ENCODE peak calls at places on chromosomes 16 and 17, in four cellular contexts. E, G, W and J are unnamed samples.

GRCh38 chr17:9218911-9219310 is 197.6 kb downstream of the NTN1 start:
- DNase-seq in E (no peak), G (no peak), W (no peak), J (no peak)

GRCh38 chr16:3127745-3128144 is 7.1 kb upstream of the ZNF213 start:
- DNase-seq in E (no peak), G (no peak), W (no peak), J (no peak)

GRCh38 chr16:74480150-74481029 is 59.1 kb upstream of the CLEC18B start:
- DNase-seq in E (peak), G (peak), W (peak), J (peak)

GRCh38 chr16:4301968-4302367 is 13.9 kb upstream of the GLIS2 start:
- DNase-seq in E (no peak), G (no peak), W (no peak), J (no peak)

GRCh38 chr17:81429353-81429774 is 34.1 kb downstream of the BAHCC1 start:
- DNase-seq in E (no peak), G (peak), W (peak), J (peak)

GRCh38 chr16:16150117-16150877 is 73.0 kb downstream of the ABCC6 start:
- DNase-seq in E (peak), G (peak), W (peak), J (peak)

GRCh38 chr17:69860142-69860680 is 214.8 kb upstream of the KCNJ16 start:
- DNase-seq in E (no peak), G (no peak), W (no peak), J (no peak)

GRCh38 chr17:61127960-61128359 is 271.7 kb upstream of the TBX2 start:
- DNase-seq in E (no peak), G (no peak), W (no peak), J (no peak)

GRCh38 chr17:15896277-15896676 is 48.7 kb upstream of the ADORA2B start:
- DNase-seq in E (no peak), G (no peak), W (no peak), J (no peak)

GRCh38 chr17:77572065-77572601 is 386.4 kb upstream of the TNRC6C start:
- DNase-seq in E (no peak), G (no peak), W (no peak), J (no peak)

GRCh38 chr16:82507271-82507670 is 119.5 kb upstream of the CDH13 start:
- DNase-seq in E (no peak), G (no peak), W (no peak), J (no peak)

GRCh38 chr16:67406111-67406593 is 10.1 kb downstream of the ZDHHC1 start:
- DNase-seq in E (no peak), G (peak), W (no peak), J (no peak)

GRCh38 chr16:75108792-75109731 is 7.5 kb downstream of the LDHD start:
- DNase-seq in E (peak), G (peak), W (peak), J (peak)

GRCh38 chr17:78325076-78325712 is 34.7 kb downstream of the SOCS3 start:
- DNase-seq in E (peak), G (peak), W (peak), J (peak)

GRCh38 chr16:13307861-13308260 is 406.5 kb downstream of the SHISA9 start:
- DNase-seq in E (no peak), G (no peak), W (no peak), J (no peak)

GRCh38 chr17:47670064-47670463 is 20.3 kb downstream of the KPNB1 start:
- DNase-seq in E (no peak), G (no peak), W (no peak), J (no peak)

GRCh38 chr17:44909681-44910144 is 5.6 kb downstream of the GFAP start:
- DNase-seq in E (no peak), G (no peak), W (no peak), J (no peak)

GRCh38 chr16:86533076-86533475 is 22.0 kb downstream of the MTHFSD start:
- DNase-seq in E (no peak), G (no peak), W (no peak), J (no peak)

GRCh38 chr17:73690581-73691135 is 46.4 kb upstream of the SDK2 start:
- DNase-seq in E (no peak), G (no peak), W (no peak), J (no peak)

GRCh38 chr16:89190150-89190958 is 10.0 kb downstream of the SLC22A31 start:
- DNase-seq in E (no peak), G (no peak), W (no peak), J (peak)

GRCh38 chr16:49839462-49839825 is 16.5 kb downstream of the ZNF423 start:
- DNase-seq in E (no peak), G (no peak), W (no peak), J (no peak)

GRCh38 chr17:46056800-46057304 is 57.8 kb downstream of the STH start:
- DNase-seq in E (no peak), G (no peak), W (no peak), J (no peak)

GRCh38 chr17:57892146-57892819 is 42.4 kb upstream of the MRPS23 start:
- DNase-seq in E (peak), G (peak), W (peak), J (peak)

GRCh38 chr17:40287159-40287493 is 553 bp upstream of the CDC6 start:
- DNase-seq in E (no peak), G (no peak), W (no peak), J (no peak)
- H3K4me3 ChIP-seq in E (peak), G (peak), W (no peak), J (no peak)

DNA sequence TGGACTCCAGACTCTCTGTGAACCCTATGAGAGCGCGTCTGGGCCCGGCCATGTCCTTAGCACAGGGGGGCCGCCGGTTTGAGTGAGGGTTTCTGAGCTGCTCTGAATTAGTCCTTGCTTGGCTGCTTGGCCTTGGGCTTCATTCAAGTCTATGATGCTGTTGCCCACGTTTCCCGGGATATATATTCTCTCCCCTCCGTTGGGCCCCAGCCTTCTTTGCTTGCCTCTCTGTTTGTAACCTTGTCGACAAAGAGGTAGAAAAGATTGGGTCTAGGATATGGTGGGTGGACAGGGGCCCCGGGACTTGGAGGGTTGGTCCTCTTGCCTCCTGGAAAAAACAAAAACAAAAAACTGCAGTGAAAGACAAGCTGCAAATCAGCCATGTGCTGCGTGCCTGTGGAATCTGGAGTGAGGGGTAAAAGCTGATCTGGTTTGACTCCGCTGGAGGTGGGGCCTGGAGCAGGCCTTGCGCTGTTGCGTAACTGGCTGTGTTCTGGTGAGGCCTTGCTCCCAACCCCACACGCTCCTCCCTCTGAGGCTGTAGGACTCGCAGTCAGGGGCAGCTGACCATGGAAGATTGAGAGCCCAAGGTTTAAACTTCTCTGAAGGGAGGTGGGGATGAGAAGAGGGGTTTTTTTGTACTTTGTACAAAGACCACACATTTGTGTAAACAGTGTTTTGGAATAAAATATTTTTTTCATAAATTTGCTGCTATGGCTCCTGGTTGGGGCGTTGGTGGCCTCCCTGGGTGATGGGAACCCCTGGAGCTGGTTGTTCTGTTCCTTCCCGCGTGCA is 23.1 kb downstream of the STAT5A start:
- DNase-seq in E (peak), G (peak), W (peak), J (peak)
- TF ChIP-seq POLR2A in E (peak), G (peak), W (no peak), J (peak)

DNA sequence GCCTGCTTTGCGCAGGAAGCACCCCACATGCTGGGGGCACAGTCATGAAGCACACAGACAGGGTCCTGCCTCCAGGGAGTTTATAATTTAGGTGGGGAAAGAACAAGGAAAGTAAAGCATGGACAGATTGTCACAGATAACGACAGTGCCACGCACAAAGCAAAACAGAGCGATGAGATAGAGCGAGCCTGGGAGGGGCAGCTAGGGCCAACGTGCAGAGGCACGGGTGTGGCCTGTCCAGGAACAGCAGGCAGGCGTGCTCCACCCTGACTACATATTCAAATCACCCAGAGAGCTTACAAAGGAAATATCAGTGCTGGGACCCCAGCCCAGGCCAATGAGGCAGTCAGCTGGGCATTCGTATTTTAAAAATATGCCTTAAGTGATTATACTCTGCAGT is 16.8 kb downstream of the LGALS9 start:
- DNase-seq in E (no peak), G (no peak), W (peak), J (no peak)
- H3K4me3 ChIP-seq in E (no peak), G (no peak), W (no peak), J (no peak)

DNA sequence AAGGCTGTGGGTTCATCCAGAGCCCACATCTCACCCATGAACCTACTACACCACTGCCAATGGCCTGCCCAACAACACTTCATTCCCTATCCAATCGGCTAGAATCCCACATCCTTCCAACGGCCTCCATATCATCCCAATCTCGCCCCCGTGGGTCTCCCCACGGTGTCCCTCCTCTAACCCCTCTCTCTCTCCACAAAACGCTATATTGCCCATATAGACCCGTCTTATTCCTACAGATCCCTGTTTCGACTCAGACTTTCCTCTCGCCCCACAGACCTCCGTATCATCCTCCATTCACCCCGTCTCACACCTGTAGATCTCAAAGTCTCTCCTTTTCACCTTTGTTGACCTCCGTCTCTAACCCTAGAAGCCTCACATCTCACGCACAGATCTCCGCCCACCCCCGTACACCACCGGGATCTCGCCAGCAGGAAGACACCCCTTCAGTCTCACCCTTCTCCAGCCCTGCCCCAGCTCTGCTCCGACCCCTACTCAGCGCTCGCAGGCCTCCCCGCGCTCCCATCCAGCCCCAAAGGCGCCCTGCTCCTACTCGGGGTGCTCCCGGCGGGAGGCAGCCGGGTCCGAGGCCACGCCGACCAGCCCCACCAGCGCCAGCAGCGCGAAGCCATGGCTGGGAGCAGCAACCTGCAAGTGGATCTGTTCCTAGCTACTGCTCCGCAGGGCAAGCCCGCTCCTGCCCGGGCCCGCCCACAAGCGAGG is at the start of gene FDXR:
- DNase-seq in E (no peak), G (no peak), W (no peak), J (peak)
- TF ChIP-seq POLR2A in E (peak), G (peak), W (peak), J (peak)

DNA sequence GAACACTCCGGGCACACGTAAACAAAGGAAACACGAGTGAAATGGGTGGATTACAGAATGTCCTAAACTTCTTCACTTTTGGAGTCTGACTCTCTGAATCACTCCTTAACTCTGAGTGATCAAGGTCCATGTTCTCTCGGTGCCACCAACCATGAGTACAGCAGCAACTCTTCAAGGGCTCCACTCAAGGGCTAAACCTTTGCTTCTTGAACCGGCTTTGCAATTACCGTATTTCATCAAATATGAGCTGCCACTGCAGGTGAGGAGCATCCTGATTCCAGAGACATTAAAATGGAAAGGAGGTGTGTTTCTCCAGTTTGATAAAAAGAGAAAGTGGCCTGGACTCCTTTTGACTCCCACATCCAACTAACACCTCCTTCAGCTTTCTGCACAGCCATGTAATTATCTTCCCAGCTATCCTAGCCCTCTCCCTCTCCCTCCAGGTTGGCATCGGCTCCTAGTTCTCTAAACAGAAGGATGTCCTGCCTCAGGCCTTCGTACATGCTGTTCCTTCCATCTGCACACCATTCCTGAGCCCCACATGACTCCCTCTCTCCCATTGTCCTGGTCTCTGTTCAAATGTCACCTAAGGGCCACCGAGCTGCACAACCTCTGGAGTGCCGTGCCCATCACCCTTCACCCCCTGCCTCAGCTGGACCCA is 61.4 kb downstream of the ZDHHC7 start:
- DNase-seq in E (no peak), G (no peak), W (no peak), J (no peak)
- H3K4me3 ChIP-seq in E (no peak), G (no peak), W (no peak), J (no peak)